ENCODE peak calls at places on chromosomes 3 and 15, in seven cellular contexts. C, G, Z, L, X, I and D are unnamed samples.

GRCh38 chr15:67914537-67915373 is 74.9 kb upstream of the RNU6-1 start:
- DNase-seq in I (peak), G (no peak), X (no peak), C (peak), Z (no peak), L (peak), D (no peak)

GRCh38 chr3:171956372-171957104 is 82.8 kb upstream of the FNDC3B start:
- DNase-seq in Z (no peak), C (no peak), G (no peak), I (no peak), L (no peak), X (no peak), D (no peak)

GRCh38 chr15:94070341-94071275 is 160.8 kb upstream of the MCTP2 start:
- DNase-seq in G (peak), L (no peak), X (peak), C (no peak), Z (no peak), I (no peak), D (no peak)

GRCh38 chr15:72481015-72481659 is 7.0 kb downstream of the ARIH1 start:
- DNase-seq in L (no peak), G (no peak), Z (no peak), C (peak), X (no peak), I (no peak), D (no peak)

GRCh38 chr3:23439080-23439479 is 236.0 kb downstream of the UBE2E2 start:
- DNase-seq in I (no peak), Z (no peak), L (no peak), C (no peak), X (no peak), G (no peak), D (no peak)

GRCh38 chr3:46662771-46663551 is 30.5 kb downstream of the ALS2CL start:
- DNase-seq in C (peak), L (peak), X (no peak), I (peak), Z (no peak), G (no peak), D (peak)

GRCh38 chr3:66237551-66237950 is 16.8 kb downstream of the SLC25A26 start:
- DNase-seq in C (no peak), Z (no peak), X (no peak), I (no peak), L (no peak), G (no peak), D (no peak)

GRCh38 chr3:128316456-128316855 is 150.2 kb downstream of the DNAJB8 start:
- DNase-seq in G (no peak), X (no peak), C (no peak), I (peak), Z (peak), L (no peak), D (no peak)

GRCh38 chr15:34359416-34359815 is 7.6 kb downstream of the LPCAT4 start:
- DNase-seq in Z (no peak), C (no peak), X (no peak), L (no peak), G (no peak), I (no peak), D (peak)

GRCh38 chr15:100651253-100651652 is 48.9 kb downstream of the ASB7 start:
- DNase-seq in I (no peak), L (no peak), G (peak), C (no peak), X (no peak), Z (no peak), D (peak)

GRCh38 chr3:110327870-110328269 is 743.7 kb upstream of the NECTIN3 start:
- DNase-seq in G (peak), L (no peak), X (no peak), Z (no peak), C (no peak), I (no peak), D (no peak)

GRCh38 chr15:89825264-89825940 is 10.8 kb upstream of the ANPEP start:
- DNase-seq in Z (no peak), C (no peak), L (no peak), G (no peak), X (no peak), I (no peak), D (no peak)

GRCh38 chr3:149603126-149604074 is 54.4 kb downstream of the WWTR1 start:
- DNase-seq in L (no peak), Z (no peak), C (no peak), X (peak), I (no peak), G (peak), D (peak)

GRCh38 chr3:59605944-59606534 is 556.2 kb upstream of the CFAP20DC start:
- DNase-seq in C (no peak), G (no peak), L (no peak), X (no peak), Z (no peak), I (no peak), D (no peak)

GRCh38 chr3:54093849-54094248 is 28.5 kb upstream of the CACNA2D3 start:
- DNase-seq in L (no peak), I (no peak), X (no peak), G (no peak), C (no peak), Z (no peak), D (no peak)